ENCODE peak calls at places on chromosomes 6 and 20, in ten cellular contexts. G is right atrium auricular region; W is hepatocyte; L is adrenal gland; N is endodermal cell; H is CD8-positive, alpha-beta T cell; M is PC-9; B is right lobe of liver; X is lung; Z is left lung. E is an unnamed sample.

GRCh38 chr20:14374191-14374590 is 36.8 kb upstream of the FLRT3 start:
- DNase-seq in X (no peak), Z (no peak), M (no peak), H (no peak), B (no peak), W (no peak), G (no peak), L (no peak), N (no peak), E (no peak)

GRCh38 chr20:39067526-39068216 is 105.5 kb downstream of the DHX35 start:
- DNase-seq in L (no peak), Z (no peak), H (no peak), G (no peak), N (no peak), M (no peak), X (no peak), W (no peak), B (no peak), E (no peak)

GRCh38 chr6:40312213-40313015 is 274.8 kb downstream of the LRFN2 start:
- DNase-seq in L (peak; percentile 17), G (no peak), W (no peak), M (no peak), B (no peak), X (no peak), H (no peak), N (no peak), Z (no peak), E (no peak)

GRCh38 chr20:1417273-1417672 is 24.4 kb upstream of the FKBP1A start:
- DNase-seq in N (no peak), X (no peak), B (no peak), H (no peak), G (no peak), L (no peak), W (no peak), Z (no peak), M (peak; percentile 54), E (no peak)

GRCh38 chr6:96990462-96990861 is 65.9 kb downstream of the KLHL32 start:
- DNase-seq in G (no peak), X (no peak), W (no peak), M (no peak), H (no peak), B (no peak), Z (no peak), L (no peak), N (no peak), E (no peak)

GRCh38 chr20:6654490-6655247 is 112.8 kb upstream of the BMP2 start:
- DNase-seq in Z (no peak), W (peak; percentile 40), L (no peak), M (no peak), X (no peak), G (no peak), N (no peak), H (no peak), B (no peak), E (no peak)

GRCh38 chr20:4179545-4179944 is 164.2 kb upstream of the RNF24 start:
- DNase-seq in L (no peak), W (no peak), H (no peak), B (no peak), X (no peak), Z (no peak), N (no peak), M (no peak), G (no peak), E (no peak)

GRCh38 chr6:100719883-100720682 is 161.0 kb downstream of the ASCC3 start:
- DNase-seq in B (no peak), L (no peak), G (no peak), Z (no peak), N (no peak), H (no peak), M (no peak), W (peak; percentile 19), X (no peak), E (no peak)

GRCh38 chr6:147935656-147936055 is 407.0 kb upstream of the SASH1 start:
- DNase-seq in G (no peak), M (no peak), H (no peak), L (no peak), X (no peak), Z (no peak), W (no peak), N (no peak), B (no peak), E (no peak)

GRCh38 chr6:45851001-45851400 is 164.7 kb downstream of the CLIC5 start:
- DNase-seq in B (no peak), L (no peak), X (no peak), G (no peak), H (no peak), M (no peak), N (no peak), Z (no peak), W (no peak), E (no peak)

GRCh38 chr6:109760208-109760607 is 69.1 kb downstream of the FIG4 start:
- DNase-seq in H (no peak), G (no peak), L (no peak), M (no peak), N (no peak), W (no peak), Z (no peak), X (no peak), B (no peak), E (no peak)
- H3K4me1 ChIP-seq in H (peaks cover 12% of the 10 kb centered on the region), G (no peaks in the 10 kb centered on the region), L (no peaks in the 10 kb centered on the region), M (peaks cover 19% of the 10 kb centered on the region), N (no peaks in the 10 kb centered on the region), W (peaks cover 4% of the 10 kb centered on the region), Z (no peaks in the 10 kb centered on the region), X (no peaks in the 10 kb centered on the region), B (no peaks in the 10 kb centered on the region), E (peaks cover 10% of the 10 kb centered on the region)

DNA sequence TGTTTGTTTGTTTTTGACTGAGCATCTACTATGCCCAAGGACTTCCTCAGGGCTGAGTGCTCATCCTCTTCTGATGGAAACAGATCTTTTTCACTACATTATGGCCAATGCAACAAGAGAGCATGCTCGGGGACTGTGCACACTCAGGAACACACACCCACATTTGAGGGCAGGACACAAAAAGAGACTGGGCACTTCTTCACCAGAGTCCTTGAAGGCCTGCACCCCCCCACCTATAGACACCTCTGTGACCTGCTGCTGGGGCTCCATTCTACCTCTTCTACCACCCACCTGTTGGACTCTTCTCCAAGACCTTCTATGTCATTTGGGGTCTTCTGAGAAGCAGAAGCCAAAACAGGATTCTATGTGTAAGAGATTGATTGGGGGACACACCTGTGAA is 9.2 kb upstream of the MAFB start:
- DNase-seq in X (no peak), M (no peak), W (no peak), N (no peak), B (no peak), H (no peak), Z (no peak), G (no peak), L (no peak), E (no peak)
- H3K27me3 ChIP-seq in X (no peaks in the 10 kb centered on the region), M (peaks cover 38% of the 10 kb centered on the region), W (peaks cover 57% of the 10 kb centered on the region), N (peaks cover 62% of the 10 kb centered on the region), B (no peaks in the 10 kb centered on the region), H (no peaks in the 10 kb centered on the region), Z (peaks cover 7% of the 10 kb centered on the region), G (no peaks in the 10 kb centered on the region), L (peaks cover under 1% of the 10 kb centered on the region), E (peaks cover 43% of the 10 kb centered on the region)

DNA sequence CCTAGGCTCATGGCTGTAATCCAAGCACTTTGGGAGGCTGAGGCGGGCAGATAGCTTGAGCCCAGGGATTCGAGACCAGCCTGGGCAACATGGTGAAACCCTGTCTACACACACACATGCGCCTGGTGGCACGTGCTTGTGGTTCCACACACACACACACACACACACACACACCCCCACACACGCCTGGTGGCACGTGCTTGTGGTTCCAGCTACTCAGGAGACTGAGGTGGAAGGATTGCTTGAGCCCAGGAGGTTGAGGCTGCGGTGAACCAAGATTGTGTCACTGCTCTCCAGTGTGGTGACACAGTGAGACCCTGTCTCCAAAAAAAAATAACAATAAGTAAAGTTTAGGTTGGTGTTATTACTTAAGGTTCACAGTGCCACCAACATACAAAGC is 165.8 kb downstream of the ZFAND3 start:
- DNase-seq in H (peak; percentile 5), N (no peak), W (no peak), L (no peak), B (no peak), Z (no peak), X (no peak), G (no peak), M (no peak), E (no peak)
- H3K4me1 ChIP-seq in H (peaks cover 26% of the 10 kb centered on the region), N (no peaks in the 10 kb centered on the region), W (peaks cover 19% of the 10 kb centered on the region), L (peaks cover 72% of the 10 kb centered on the region), B (peaks cover 3% of the 10 kb centered on the region), Z (peaks cover 19% of the 10 kb centered on the region), X (peaks cover 11% of the 10 kb centered on the region), G (peaks cover 68% of the 10 kb centered on the region), M (no peaks in the 10 kb centered on the region), E (no peaks in the 10 kb centered on the region)

GRCh38 chr6:156579564-156579963 is 197.6 kb upstream of the ARID1B start:
- DNase-seq in X (no peak), Z (no peak), G (no peak), B (no peak), M (no peak), L (no peak), N (no peak), W (no peak), H (no peak), E (no peak)
- H3K27me3 ChIP-seq in X (no peaks in the 10 kb centered on the region), Z (no peaks in the 10 kb centered on the region), G (no peaks in the 10 kb centered on the region), B (no peaks in the 10 kb centered on the region), M (no peaks in the 10 kb centered on the region), L (no peaks in the 10 kb centered on the region), N (no peaks in the 10 kb centered on the region), W (no peaks in the 10 kb centered on the region), H (no peaks in the 10 kb centered on the region), E (no peaks in the 10 kb centered on the region)

E was measured in transverse colon.